ENCODE peak calls at places on chromosomes 11 and 22, in ten cellular contexts. One of them, this sample, is unnamed.
A peak's percentile ranks its signal among the peaks of the same experiment; 100 is the strongest.

GRCh38 chr11:117915219-117915618 is 14.0 kb downstream of the TMPRSS13 start:
- DNase-seq in left ventricle myocardium superior: no peak
- DNase-seq in cardiac fibroblast: no peak
- DNase-seq in stimulated activated CD4-positive, alpha-beta T cell treated with anti-CD3 and anti-CD28 coated beads, Interleukin-12 subunit alpha, Interleukin-12 subunit beta, amount 100 ng/mL, for 48 hours: no peak
- DNase-seq in HL-60: no peak
- DNase-seq in prostate gland: no peak
- DNase-seq in H4: no peak
- DNase-seq in left cardiac atrium: no peak
- DNase-seq in activated T-cell treated with anti-CD3 and anti-CD28 coated beads, Interleukin-2, amount 50 U/mL, for 48 hours: no peak
- DNase-seq in colonic mucosa: no peak
- DNase-seq in this sample: no peak

GRCh38 chr11:770642-771616 is 6.4 kb downstream of the GATD1 start:
- DNase-seq in left cardiac atrium: no peak
- DNase-seq in H4: no peak
- DNase-seq in prostate gland: no peak
- DNase-seq in stimulated activated CD4-positive, alpha-beta T cell treated with anti-CD3 and anti-CD28 coated beads, Interleukin-12 subunit alpha, Interleukin-12 subunit beta, amount 100 ng/mL, for 48 hours: no peak
- DNase-seq in activated T-cell treated with anti-CD3 and anti-CD28 coated beads, Interleukin-2, amount 50 U/mL, for 48 hours: no peak
- DNase-seq in left ventricle myocardium superior: no peak
- DNase-seq in HL-60: no peak
- DNase-seq in colonic mucosa: no peak
- DNase-seq in cardiac fibroblast: no peak
- DNase-seq in this sample: no peak

GRCh38 chr11:34358666-34359547 is 1.1 kb upstream of the ABTB2 start:
- DNase-seq in colonic mucosa: peak; percentile 85
- DNase-seq in left cardiac atrium: peak; percentile 79
- DNase-seq in HL-60: peak; percentile 54
- DNase-seq in left ventricle myocardium superior: peak; percentile 84
- DNase-seq in prostate gland: peak; percentile 72
- DNase-seq in H4: peak; percentile 83
- DNase-seq in activated T-cell treated with anti-CD3 and anti-CD28 coated beads, Interleukin-2, amount 50 U/mL, for 48 hours: peak; percentile 84
- DNase-seq in stimulated activated CD4-positive, alpha-beta T cell treated with anti-CD3 and anti-CD28 coated beads, Interleukin-12 subunit alpha, Interleukin-12 subunit beta, amount 100 ng/mL, for 48 hours: peak; percentile 79
- DNase-seq in cardiac fibroblast: peak; percentile 89
- DNase-seq in this sample: peak; percentile 19

GRCh38 chr11:113632981-113633380 is 73.1 kb downstream of the TMPRSS5 start:
- DNase-seq in H4: no peak
- DNase-seq in activated T-cell treated with anti-CD3 and anti-CD28 coated beads, Interleukin-2, amount 50 U/mL, for 48 hours: no peak
- DNase-seq in left ventricle myocardium superior: no peak
- DNase-seq in cardiac fibroblast: peak; percentile 88
- DNase-seq in HL-60: no peak
- DNase-seq in prostate gland: no peak
- DNase-seq in stimulated activated CD4-positive, alpha-beta T cell treated with anti-CD3 and anti-CD28 coated beads, Interleukin-12 subunit alpha, Interleukin-12 subunit beta, amount 100 ng/mL, for 48 hours: no peak
- DNase-seq in colonic mucosa: no peak
- DNase-seq in left cardiac atrium: no peak
- DNase-seq in this sample: no peak

GRCh38 chr22:39467390-39467901 is 10.6 kb downstream of the MGAT3 start:
- DNase-seq in left ventricle myocardium superior: no peak
- DNase-seq in HL-60: no peak
- DNase-seq in cardiac fibroblast: no peak
- DNase-seq in H4: no peak
- DNase-seq in activated T-cell treated with anti-CD3 and anti-CD28 coated beads, Interleukin-2, amount 50 U/mL, for 48 hours: no peak
- DNase-seq in prostate gland: no peak
- DNase-seq in stimulated activated CD4-positive, alpha-beta T cell treated with anti-CD3 and anti-CD28 coated beads, Interleukin-12 subunit alpha, Interleukin-12 subunit beta, amount 100 ng/mL, for 48 hours: no peak
- DNase-seq in colonic mucosa: no peak
- DNase-seq in left cardiac atrium: no peak
- DNase-seq in this sample: no peak

GRCh38 chr11:1852885-1853284 is at the start of gene LSP1:
- DNase-seq in colonic mucosa: no peak
- DNase-seq in HL-60: peak; percentile 95
- DNase-seq in stimulated activated CD4-positive, alpha-beta T cell treated with anti-CD3 and anti-CD28 coated beads, Interleukin-12 subunit alpha, Interleukin-12 subunit beta, amount 100 ng/mL, for 48 hours: peak; percentile 70
- DNase-seq in left ventricle myocardium superior: no peak
- DNase-seq in H4: no peak
- DNase-seq in cardiac fibroblast: no peak
- DNase-seq in prostate gland: no peak
- DNase-seq in activated T-cell treated with anti-CD3 and anti-CD28 coated beads, Interleukin-2, amount 50 U/mL, for 48 hours: peak; percentile 90
- DNase-seq in left cardiac atrium: no peak
- DNase-seq in this sample: peak; percentile 59

GRCh38 chr11:62775646-62776045 is 4.5 kb downstream of the TAF6L start:
- DNase-seq in left ventricle myocardium superior: no peak
- DNase-seq in activated T-cell treated with anti-CD3 and anti-CD28 coated beads, Interleukin-2, amount 50 U/mL, for 48 hours: no peak
- DNase-seq in prostate gland: no peak
- DNase-seq in H4: no peak
- DNase-seq in colonic mucosa: no peak
- DNase-seq in HL-60: no peak
- DNase-seq in stimulated activated CD4-positive, alpha-beta T cell treated with anti-CD3 and anti-CD28 coated beads, Interleukin-12 subunit alpha, Interleukin-12 subunit beta, amount 100 ng/mL, for 48 hours: no peak
- DNase-seq in cardiac fibroblast: no peak
- DNase-seq in left cardiac atrium: no peak
- DNase-seq in this sample: no peak

GRCh38 chr11:7457211-7457610 is 28.1 kb upstream of the OLFML1 start:
- DNase-seq in activated T-cell treated with anti-CD3 and anti-CD28 coated beads, Interleukin-2, amount 50 U/mL, for 48 hours: no peak
- DNase-seq in H4: no peak
- DNase-seq in prostate gland: no peak
- DNase-seq in colonic mucosa: no peak
- DNase-seq in left cardiac atrium: no peak
- DNase-seq in cardiac fibroblast: peak; percentile 55
- DNase-seq in HL-60: no peak
- DNase-seq in left ventricle myocardium superior: no peak
- DNase-seq in stimulated activated CD4-positive, alpha-beta T cell treated with anti-CD3 and anti-CD28 coated beads, Interleukin-12 subunit alpha, Interleukin-12 subunit beta, amount 100 ng/mL, for 48 hours: no peak
- DNase-seq in this sample: no peak

GRCh38 chr11:3101921-3102640 is 44.9 kb upstream of the CARS1 start:
- DNase-seq in activated T-cell treated with anti-CD3 and anti-CD28 coated beads, Interleukin-2, amount 50 U/mL, for 48 hours: no peak
- DNase-seq in HL-60: no peak
- DNase-seq in prostate gland: no peak
- DNase-seq in left ventricle myocardium superior: no peak
- DNase-seq in H4: no peak
- DNase-seq in cardiac fibroblast: no peak
- DNase-seq in colonic mucosa: no peak
- DNase-seq in left cardiac atrium: no peak
- DNase-seq in stimulated activated CD4-positive, alpha-beta T cell treated with anti-CD3 and anti-CD28 coated beads, Interleukin-12 subunit alpha, Interleukin-12 subunit beta, amount 100 ng/mL, for 48 hours: no peak
- DNase-seq in this sample: no peak

GRCh38 chr22:32309585-32310251 is 47.9 kb upstream of the RFPL3 start:
- DNase-seq in colonic mucosa: no peak
- DNase-seq in prostate gland: no peak
- DNase-seq in H4: no peak
- DNase-seq in cardiac fibroblast: no peak
- DNase-seq in left cardiac atrium: no peak
- DNase-seq in activated T-cell treated with anti-CD3 and anti-CD28 coated beads, Interleukin-2, amount 50 U/mL, for 48 hours: no peak
- DNase-seq in stimulated activated CD4-positive, alpha-beta T cell treated with anti-CD3 and anti-CD28 coated beads, Interleukin-12 subunit alpha, Interleukin-12 subunit beta, amount 100 ng/mL, for 48 hours: no peak
- DNase-seq in HL-60: no peak
- DNase-seq in left ventricle myocardium superior: no peak
- DNase-seq in this sample: no peak

GRCh38 chr11:105046898-105047579 is 1.9 kb upstream of the CARD16 start:
- DNase-seq in H4: peak; percentile 99
- DNase-seq in HL-60: no peak
- DNase-seq in cardiac fibroblast: peak; percentile 99
- DNase-seq in left ventricle myocardium superior: no peak
- DNase-seq in colonic mucosa: peak; percentile 46
- DNase-seq in prostate gland: peak; percentile 15
- DNase-seq in stimulated activated CD4-positive, alpha-beta T cell treated with anti-CD3 and anti-CD28 coated beads, Interleukin-12 subunit alpha, Interleukin-12 subunit beta, amount 100 ng/mL, for 48 hours: no peak
- DNase-seq in left cardiac atrium: peak; percentile 22
- DNase-seq in activated T-cell treated with anti-CD3 and anti-CD28 coated beads, Interleukin-2, amount 50 U/mL, for 48 hours: no peak
- DNase-seq in this sample: no peak

GRCh38 chr11:32259641-32260081 is 168.8 kb downstream of the RCN1 start:
- DNase-seq in cardiac fibroblast: peak; percentile 78
- DNase-seq in stimulated activated CD4-positive, alpha-beta T cell treated with anti-CD3 and anti-CD28 coated beads, Interleukin-12 subunit alpha, Interleukin-12 subunit beta, amount 100 ng/mL, for 48 hours: no peak
- DNase-seq in left cardiac atrium: peak; percentile 21
- DNase-seq in H4: peak; percentile 97
- DNase-seq in prostate gland: no peak
- DNase-seq in colonic mucosa: no peak
- DNase-seq in HL-60: peak; percentile 63
- DNase-seq in left ventricle myocardium superior: peak; percentile 31
- DNase-seq in activated T-cell treated with anti-CD3 and anti-CD28 coated beads, Interleukin-2, amount 50 U/mL, for 48 hours: no peak
- DNase-seq in this sample: no peak

GRCh38 chr22:42635531-42635930 is 4.9 kb downstream of the ATP5MGL start:
- DNase-seq in cardiac fibroblast: peak; percentile 92
- DNase-seq in activated T-cell treated with anti-CD3 and anti-CD28 coated beads, Interleukin-2, amount 50 U/mL, for 48 hours: no peak
- DNase-seq in H4: no peak
- DNase-seq in left ventricle myocardium superior: peak; percentile 75
- DNase-seq in stimulated activated CD4-positive, alpha-beta T cell treated with anti-CD3 and anti-CD28 coated beads, Interleukin-12 subunit alpha, Interleukin-12 subunit beta, amount 100 ng/mL, for 48 hours: no peak
- DNase-seq in HL-60: no peak
- DNase-seq in left cardiac atrium: peak; percentile 85
- DNase-seq in colonic mucosa: peak; percentile 34
- DNase-seq in prostate gland: no peak
- DNase-seq in this sample: no peak

GRCh38 chr22:46865642-46866041 is 103.2 kb downstream of the TBC1D22A start:
- DNase-seq in prostate gland: no peak
- DNase-seq in H4: no peak
- DNase-seq in colonic mucosa: no peak
- DNase-seq in HL-60: no peak
- DNase-seq in stimulated activated CD4-positive, alpha-beta T cell treated with anti-CD3 and anti-CD28 coated beads, Interleukin-12 subunit alpha, Interleukin-12 subunit beta, amount 100 ng/mL, for 48 hours: no peak
- DNase-seq in left cardiac atrium: no peak
- DNase-seq in cardiac fibroblast: no peak
- DNase-seq in left ventricle myocardium superior: no peak
- DNase-seq in activated T-cell treated with anti-CD3 and anti-CD28 coated beads, Interleukin-2, amount 50 U/mL, for 48 hours: no peak
- DNase-seq in this sample: no peak

GRCh38 chr11:115425243-115425642 is 79.0 kb downstream of the CADM1 start:
- DNase-seq in activated T-cell treated with anti-CD3 and anti-CD28 coated beads, Interleukin-2, amount 50 U/mL, for 48 hours: no peak
- DNase-seq in prostate gland: no peak
- DNase-seq in H4: no peak
- DNase-seq in left ventricle myocardium superior: no peak
- DNase-seq in colonic mucosa: no peak
- DNase-seq in HL-60: no peak
- DNase-seq in left cardiac atrium: no peak
- DNase-seq in stimulated activated CD4-positive, alpha-beta T cell treated with anti-CD3 and anti-CD28 coated beads, Interleukin-12 subunit alpha, Interleukin-12 subunit beta, amount 100 ng/mL, for 48 hours: no peak
- DNase-seq in cardiac fibroblast: no peak
- DNase-seq in this sample: no peak

GRCh38 chr11:74683279-74683871 is 47.9 kb downstream of the CHRDL2 start:
- DNase-seq in left cardiac atrium: peak; percentile 47
- DNase-seq in H4: no peak
- DNase-seq in prostate gland: peak; percentile 36
- DNase-seq in activated T-cell treated with anti-CD3 and anti-CD28 coated beads, Interleukin-2, amount 50 U/mL, for 48 hours: peak; percentile 33
- DNase-seq in HL-60: no peak
- DNase-seq in cardiac fibroblast: no peak
- DNase-seq in colonic mucosa: no peak
- DNase-seq in left ventricle myocardium superior: peak; percentile 64
- DNase-seq in stimulated activated CD4-positive, alpha-beta T cell treated with anti-CD3 and anti-CD28 coated beads, Interleukin-12 subunit alpha, Interleukin-12 subunit beta, amount 100 ng/mL, for 48 hours: no peak
- DNase-seq in this sample: no peak

GRCh38 chr11:34792814-34793241 is 123.4 kb downstream of the APIP start:
- DNase-seq in H4: no peak
- DNase-seq in left cardiac atrium: no peak
- DNase-seq in activated T-cell treated with anti-CD3 and anti-CD28 coated beads, Interleukin-2, amount 50 U/mL, for 48 hours: no peak
- DNase-seq in HL-60: no peak
- DNase-seq in prostate gland: peak; percentile 44
- DNase-seq in colonic mucosa: no peak
- DNase-seq in cardiac fibroblast: no peak
- DNase-seq in left ventricle myocardium superior: peak; percentile 29
- DNase-seq in stimulated activated CD4-positive, alpha-beta T cell treated with anti-CD3 and anti-CD28 coated beads, Interleukin-12 subunit alpha, Interleukin-12 subunit beta, amount 100 ng/mL, for 48 hours: no peak
- DNase-seq in this sample: no peak

GRCh38 chr11:84685149-84685548 is 942.0 kb downstream of the DLG2 start:
- DNase-seq in left ventricle myocardium superior: no peak
- DNase-seq in prostate gland: no peak
- DNase-seq in activated T-cell treated with anti-CD3 and anti-CD28 coated beads, Interleukin-2, amount 50 U/mL, for 48 hours: no peak
- DNase-seq in stimulated activated CD4-positive, alpha-beta T cell treated with anti-CD3 and anti-CD28 coated beads, Interleukin-12 subunit alpha, Interleukin-12 subunit beta, amount 100 ng/mL, for 48 hours: no peak
- DNase-seq in cardiac fibroblast: no peak
- DNase-seq in H4: no peak
- DNase-seq in left cardiac atrium: no peak
- DNase-seq in colonic mucosa: no peak
- DNase-seq in HL-60: no peak
- DNase-seq in this sample: no peak

GRCh38 chr11:72379384-72380131 is 54.8 kb downstream of the CLPB start:
- DNase-seq in HL-60: no peak
- DNase-seq in prostate gland: no peak
- DNase-seq in colonic mucosa: no peak
- DNase-seq in H4: no peak
- DNase-seq in left ventricle myocardium superior: no peak
- DNase-seq in cardiac fibroblast: no peak
- DNase-seq in left cardiac atrium: no peak
- DNase-seq in stimulated activated CD4-positive, alpha-beta T cell treated with anti-CD3 and anti-CD28 coated beads, Interleukin-12 subunit alpha, Interleukin-12 subunit beta, amount 100 ng/mL, for 48 hours: no peak
- DNase-seq in activated T-cell treated with anti-CD3 and anti-CD28 coated beads, Interleukin-2, amount 50 U/mL, for 48 hours: no peak
- DNase-seq in this sample: no peak

GRCh38 chr22:27492566-27493201 is 308.9 kb downstream of the MN1 start:
- DNase-seq in H4: peak; percentile 39
- DNase-seq in colonic mucosa: no peak
- DNase-seq in activated T-cell treated with anti-CD3 and anti-CD28 coated beads, Interleukin-2, amount 50 U/mL, for 48 hours: no peak
- DNase-seq in prostate gland: no peak
- DNase-seq in left cardiac atrium: no peak
- DNase-seq in left ventricle myocardium superior: no peak
- DNase-seq in HL-60: no peak
- DNase-seq in cardiac fibroblast: no peak
- DNase-seq in stimulated activated CD4-positive, alpha-beta T cell treated with anti-CD3 and anti-CD28 coated beads, Interleukin-12 subunit alpha, Interleukin-12 subunit beta, amount 100 ng/mL, for 48 hours: no peak
- DNase-seq in this sample: no peak

GRCh38 chr11:74611369-74611861 is 19.0 kb downstream of the POLD3 start:
- DNase-seq in left cardiac atrium: no peak
- DNase-seq in HL-60: no peak
- DNase-seq in cardiac fibroblast: peak; percentile 84
- DNase-seq in activated T-cell treated with anti-CD3 and anti-CD28 coated beads, Interleukin-2, amount 50 U/mL, for 48 hours: no peak
- DNase-seq in prostate gland: no peak
- DNase-seq in H4: peak; percentile 81
- DNase-seq in left ventricle myocardium superior: no peak
- DNase-seq in colonic mucosa: no peak
- DNase-seq in stimulated activated CD4-positive, alpha-beta T cell treated with anti-CD3 and anti-CD28 coated beads, Interleukin-12 subunit alpha, Interleukin-12 subunit beta, amount 100 ng/mL, for 48 hours: no peak
- DNase-seq in this sample: no peak

GRCh38 chr11:134266841-134267251 is 9.3 kb upstream of the GLB1L3 start:
- DNase-seq in stimulated activated CD4-positive, alpha-beta T cell treated with anti-CD3 and anti-CD28 coated beads, Interleukin-12 subunit alpha, Interleukin-12 subunit beta, amount 100 ng/mL, for 48 hours: no peak
- DNase-seq in activated T-cell treated with anti-CD3 and anti-CD28 coated beads, Interleukin-2, amount 50 U/mL, for 48 hours: no peak
- DNase-seq in left cardiac atrium: no peak
- DNase-seq in prostate gland: peak; percentile 71
- DNase-seq in colonic mucosa: peak; percentile 32
- DNase-seq in left ventricle myocardium superior: no peak
- DNase-seq in cardiac fibroblast: peak; percentile 89
- DNase-seq in H4: peak; percentile 87
- DNase-seq in HL-60: no peak
- DNase-seq in this sample: no peak

GRCh38 chr22:20867179-20868099 is 8.6 kb downstream of the SNAP29 start:
- DNase-seq in prostate gland: no peak
- DNase-seq in left cardiac atrium: peak; percentile 67
- DNase-seq in left ventricle myocardium superior: peak; percentile 41
- DNase-seq in activated T-cell treated with anti-CD3 and anti-CD28 coated beads, Interleukin-2, amount 50 U/mL, for 48 hours: no peak
- DNase-seq in H4: no peak
- DNase-seq in colonic mucosa: peak; percentile 85
- DNase-seq in HL-60: peak; percentile 24
- DNase-seq in cardiac fibroblast: peak; percentile 35
- DNase-seq in stimulated activated CD4-positive, alpha-beta T cell treated with anti-CD3 and anti-CD28 coated beads, Interleukin-12 subunit alpha, Interleukin-12 subunit beta, amount 100 ng/mL, for 48 hours: no peak
- DNase-seq in this sample: no peak

GRCh38 chr11:117332843-117333242 is 5.2 kb downstream of the CEP164 start:
- DNase-seq in left ventricle myocardium superior: no peak
- DNase-seq in prostate gland: no peak
- DNase-seq in cardiac fibroblast: no peak
- DNase-seq in activated T-cell treated with anti-CD3 and anti-CD28 coated beads, Interleukin-2, amount 50 U/mL, for 48 hours: no peak
- DNase-seq in H4: no peak
- DNase-seq in left cardiac atrium: no peak
- DNase-seq in HL-60: no peak
- DNase-seq in colonic mucosa: no peak
- DNase-seq in stimulated activated CD4-positive, alpha-beta T cell treated with anti-CD3 and anti-CD28 coated beads, Interleukin-12 subunit alpha, Interleukin-12 subunit beta, amount 100 ng/mL, for 48 hours: no peak
- DNase-seq in this sample: no peak

GRCh38 chr11:102286292-102286691 is 31.0 kb upstream of the BIRC3 start:
- DNase-seq in activated T-cell treated with anti-CD3 and anti-CD28 coated beads, Interleukin-2, amount 50 U/mL, for 48 hours: no peak
- DNase-seq in H4: no peak
- DNase-seq in prostate gland: no peak
- DNase-seq in left cardiac atrium: no peak
- DNase-seq in colonic mucosa: no peak
- DNase-seq in HL-60: no peak
- DNase-seq in cardiac fibroblast: no peak
- DNase-seq in stimulated activated CD4-positive, alpha-beta T cell treated with anti-CD3 and anti-CD28 coated beads, Interleukin-12 subunit alpha, Interleukin-12 subunit beta, amount 100 ng/mL, for 48 hours: no peak
- DNase-seq in left ventricle myocardium superior: no peak
- DNase-seq in this sample: no peak

GRCh38 chr11:131464024-131464423 is 93.6 kb downstream of the NTM start:
- DNase-seq in left cardiac atrium: no peak
- DNase-seq in activated T-cell treated with anti-CD3 and anti-CD28 coated beads, Interleukin-2, amount 50 U/mL, for 48 hours: no peak
- DNase-seq in cardiac fibroblast: no peak
- DNase-seq in left ventricle myocardium superior: no peak
- DNase-seq in H4: no peak
- DNase-seq in stimulated activated CD4-positive, alpha-beta T cell treated with anti-CD3 and anti-CD28 coated beads, Interleukin-12 subunit alpha, Interleukin-12 subunit beta, amount 100 ng/mL, for 48 hours: no peak
- DNase-seq in prostate gland: no peak
- DNase-seq in HL-60: no peak
- DNase-seq in colonic mucosa: no peak
- DNase-seq in this sample: no peak

GRCh38 chr11:79397252-79397651 is 43.6 kb downstream of the TENM4 start:
- DNase-seq in HL-60: no peak
- DNase-seq in prostate gland: no peak
- DNase-seq in left ventricle myocardium superior: no peak
- DNase-seq in stimulated activated CD4-positive, alpha-beta T cell treated with anti-CD3 and anti-CD28 coated beads, Interleukin-12 subunit alpha, Interleukin-12 subunit beta, amount 100 ng/mL, for 48 hours: no peak
- DNase-seq in activated T-cell treated with anti-CD3 and anti-CD28 coated beads, Interleukin-2, amount 50 U/mL, for 48 hours: no peak
- DNase-seq in left cardiac atrium: no peak
- DNase-seq in H4: no peak
- DNase-seq in colonic mucosa: no peak
- DNase-seq in cardiac fibroblast: peak; percentile 31
- DNase-seq in this sample: no peak